ENCODE peak calls at places on chromosomes 4 and X, in six cellular contexts. E is thoracic aorta, C is BJ, Y is aorta, P is mesendoderm, R is IMR-90. D is an unnamed sample. For H3K27me3 and H3K36me3, the result is how much of the 10 kb centered on the place peaks cover.

GRCh38 chrX:153495362-153495751 is 577 bp downstream of the BGN start:
- DNase-seq in E (no peak), P (no peak), Y (peak), R (peak), C (no peak), D (no peak)

GRCh38 chr4:41334182-41334581 is 77.5 kb downstream of the UCHL1 start:
- DNase-seq in R (no peak), C (no peak), Y (no peak), P (no peak), E (no peak), D (no peak)

GRCh38 chr4:158018831-158019230 is 154.0 kb downstream of the GASK1B start:
- DNase-seq in E (no peak), P (no peak), R (no peak), C (no peak), Y (no peak), D (no peak)

GRCh38 chr4:187617117-187617516 is 378.5 kb upstream of the ZFP42 start:
- DNase-seq in E (no peak), C (no peak), Y (no peak), R (peak), P (peak), D (no peak)

GRCh38 chrX:48003367-48003757 is 427 bp downstream of the ZNF182 start:
- DNase-seq in C (no peak), R (no peak), Y (no peak), E (no peak), P (no peak), D (peak)

GRCh38 chrX:12910424-12910823 is 4.0 kb downstream of the TLR8 start:
- DNase-seq in C (no peak), Y (no peak), E (no peak), R (no peak), P (no peak), D (peak)

GRCh38 chrX:66632986-66633385 is 5.9 kb downstream of the EDA2R start:
- DNase-seq in R (peak), C (peak), E (no peak), P (no peak), Y (no peak), D (no peak)

GRCh38 chr4:19945979-19946380 is 305.7 kb upstream of the SLIT2 start:
- DNase-seq in E (no peak), Y (no peak), R (peak), C (peak), P (no peak), D (no peak)

GRCh38 chrX:19810809-19811208 is 76.6 kb downstream of the SH3KBP1 start:
- DNase-seq in E (no peak), Y (no peak), C (no peak), P (no peak), R (peak), D (no peak)

GRCh38 chr4:77488882-77489281 is 116.7 kb upstream of the CXCL13 start:
- DNase-seq in E (no peak), P (no peak), R (no peak), C (no peak), Y (no peak), D (no peak)

GRCh38 chr4:25330905-25331816 is 18.6 kb downstream of the ZCCHC4 start:
- DNase-seq in P (no peak), C (no peak), R (no peak), Y (no peak), E (no peak), D (no peak)

GRCh38 chrX:41705680-41706374 is 17.1 kb downstream of the GPR34 start:
- DNase-seq in Y (no peak), C (no peak), P (no peak), E (no peak), R (no peak), D (no peak)

GRCh38 chrX:53374222-53374820 is 48.1 kb downstream of the SMC1A start:
- DNase-seq in E (no peak), P (peak), C (no peak), R (peak), Y (no peak), D (no peak)

GRCh38 chr4:180350866-180351350 is 1892.3 kb upstream of the TENM3 start:
- DNase-seq in P (no peak), C (no peak), E (no peak), R (peak), Y (no peak), D (no peak)

GRCh38 chr4:36310793-36311192 is 29.4 kb downstream of the DTHD1 start:
- DNase-seq in E (no peak), R (no peak), P (no peak), Y (no peak), C (no peak), D (no peak)

GRCh38 chr4:120749445-120750151 is 172.9 kb downstream of the PRDM5 start:
- DNase-seq in P (no peak), Y (no peak), E (no peak), R (no peak), C (no peak), D (no peak)

GRCh38 chr4:142475663-142476062 is 370.4 kb downstream of the INPP4B start:
- DNase-seq in P (no peak), Y (no peak), C (no peak), R (peak), E (no peak), D (no peak)

GRCh38 chr4:3201718-3202702 is 46.9 kb upstream of the MSANTD1 start:
- DNase-seq in P (peak), C (no peak), Y (peak), R (peak), E (no peak), D (no peak)

GRCh38 chrX:39477438-39478120 is 620.2 kb downstream of the BCOR start:
- DNase-seq in R (no peak), Y (peak), P (peak), C (no peak), E (no peak), D (peak)

GRCh38 chr4:136810626-136811025 is 721.7 kb downstream of the PCDH18 start:
- DNase-seq in P (no peak), Y (no peak), R (peak), C (no peak), E (no peak), D (no peak)

GRCh38 chr4:153241295-153241694 is 37.1 kb downstream of the TRIM2 start:
- DNase-seq in P (no peak), Y (no peak), E (no peak), R (no peak), C (no peak), D (peak)

GRCh38 chrX:53441531-53442321 is 7.6 kb upstream of the HSD17B10 start:
- DNase-seq in E (peak), R (peak), P (peak), Y (peak), C (no peak), D (peak)

GRCh38 chrX:47179928-47180255 is 13.7 kb upstream of the UBA1 start:
- DNase-seq in Y (peak), P (no peak), E (no peak), R (no peak), C (no peak), D (no peak)

GRCh38 chr4:37453004-37453360 is 208.4 kb downstream of the NWD2 start:
- DNase-seq in P (peak), R (peak), E (no peak), Y (no peak), C (no peak), D (peak)
- H3K4me3 ChIP-seq in P (no peak), R (no peak), E (peak), Y (no peak), C (no peak), D (peak)

GRCh38 chr4:175456131-175456530 is 355.9 kb downstream of the GPM6A start:
- DNase-seq in Y (no peak), E (no peak), C (no peak), R (no peak), P (no peak), D (no peak)

GRCh38 chr4:175451238-175451965 is 360.7 kb downstream of the GPM6A start:
- DNase-seq in C (no peak), Y (no peak), R (no peak), P (no peak), E (no peak), D (no peak)

GRCh38 chr4:175447006-175447405 is 365.1 kb downstream of the GPM6A start:
- DNase-seq in E (no peak), C (no peak), P (no peak), R (no peak), Y (no peak), D (no peak)

GRCh38 chr4:175453456-175453855 is 358.6 kb downstream of the GPM6A start:
- DNase-seq in P (peak), C (no peak), Y (no peak), R (no peak), E (no peak), D (no peak)

GRCh38 chr4:175450446-175450845 is 361.6 kb downstream of the GPM6A start:
- DNase-seq in C (no peak), E (no peak), Y (no peak), R (no peak), P (no peak), D (no peak)
- H3K27me3 ChIP-seq in C (under half), E (under half), Y (under half), R (under half), P (under half), D (under half)

GRCh38 chr4:55507612-55508011 is 39.1 kb downstream of the CLOCK start:
- DNase-seq in C (no peak), R (no peak), E (no peak), P (no peak), Y (no peak), D (no peak)
- H3K36me3 ChIP-seq in C (under half), R (under half), E (under half), P (under half), Y (under half), D (under half)

DNA sequence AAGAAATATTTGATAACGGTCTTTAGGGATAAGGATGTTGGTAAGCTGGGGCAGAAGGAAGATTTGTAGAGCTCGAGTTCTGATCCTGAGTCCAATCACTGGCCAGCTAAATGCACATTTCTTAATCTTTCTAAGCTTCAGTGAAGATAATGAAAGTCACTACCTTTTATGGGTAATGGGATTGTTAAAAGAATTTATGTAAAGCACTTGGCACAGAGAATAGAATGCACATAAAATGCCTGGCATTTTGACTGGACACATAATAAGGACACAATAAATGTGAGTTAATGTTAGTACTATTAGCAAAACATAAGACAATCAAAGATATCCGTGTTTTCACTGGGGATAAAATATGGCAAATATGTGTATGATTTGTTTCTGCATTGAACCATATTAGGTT is 43.3 kb downstream of the NCAPG start:
- DNase-seq in R (no peak), C (no peak), P (no peak), E (no peak), Y (no peak), D (no peak)
- H3K4me3 ChIP-seq in R (no peak), C (no peak), P (no peak), E (no peak), Y (no peak), D (no peak)

D was measured in H7.